ENCODE peak calls at places on chromosomes 5 and 9, in seven cellular contexts. W, R, L, V, S, C and Y are unnamed samples.
A peak's percentile ranks its signal among the peaks of the same experiment; 100 is the strongest.

GRCh38 chr5:66821626-66822429 is 225.6 kb downstream of the MAST4 start:
- DNase-seq in W (no peak), R (no peak), L (no peak), V (no peak), S (no peak), C (no peak), Y (peak; percentile 66)

GRCh38 chr9:33109850-33110595 is 33.5 kb upstream of the SMU1 start:
- DNase-seq in W (peak; percentile 78), R (no peak), L (no peak), V (no peak), S (no peak), C (no peak), Y (no peak)

GRCh38 chr5:36965179-36965578 is 88.6 kb downstream of the NIPBL start:
- DNase-seq in W (no peak), R (no peak), L (no peak), V (no peak), S (no peak), C (no peak), Y (no peak)

GRCh38 chr5:163529698-163530097 is 24.3 kb downstream of the MAT2B start:
- DNase-seq in W (no peak), R (no peak), L (no peak), V (no peak), S (no peak), C (no peak), Y (peak; percentile 35)

GRCh38 chr9:129989740-129990139 is 53.2 kb downstream of the FNBP1 start:
- DNase-seq in W (no peak), R (peak; percentile 56), L (no peak), V (no peak), S (peak; percentile 65), C (peak; percentile 45), Y (peak; percentile 68)

GRCh38 chr5:173703466-173703865 is 87.0 kb upstream of the BOD1 start:
- DNase-seq in W (no peak), R (no peak), L (no peak), V (no peak), S (no peak), C (no peak), Y (no peak)

GRCh38 chr9:112890106-112891081 is at the start of gene SLC46A2:
- DNase-seq in W (peak; percentile 80), R (no peak), L (no peak), V (no peak), S (no peak), C (peak; percentile 5), Y (no peak)

GRCh38 chr5:177339107-177339638 is 12.3 kb downstream of the LMAN2 start:
- DNase-seq in W (no peak), R (no peak), L (no peak), V (no peak), S (no peak), C (no peak), Y (no peak)

GRCh38 chr9:71487046-71487445 is 281.3 kb downstream of the CEMIP2 start:
- DNase-seq in W (peak; percentile 87), R (no peak), L (no peak), V (no peak), S (no peak), C (no peak), Y (peak; percentile 5)

GRCh38 chr5:88883059-88883565 is at the start of gene MEF2C:
- DNase-seq in W (peak; percentile 92), R (peak; percentile 90), L (no peak), V (no peak), S (peak; percentile 83), C (peak; percentile 77), Y (peak; percentile 92)

GRCh38 chr9:70981312-70981711 is 140.1 kb downstream of the TRPM3 start:
- DNase-seq in W (no peak), R (no peak), L (no peak), V (no peak), S (no peak), C (no peak), Y (no peak)

GRCh38 chr5:135208555-135209494 is 174.8 kb upstream of the PITX1 start:
- DNase-seq in W (peak; percentile 80), R (peak; percentile 98), L (no peak), V (no peak), S (peak; percentile 92), C (peak; percentile 39), Y (peak; percentile 95)

GRCh38 chr5:88389248-88390006 is 120.8 kb upstream of the TMEM161B start:
- DNase-seq in W (no peak), R (no peak), L (no peak), V (no peak), S (no peak), C (no peak), Y (no peak)

GRCh38 chr5:55564716-55565115 is 30.0 kb upstream of the PLPP1 start:
- DNase-seq in W (no peak), R (no peak), L (no peak), V (no peak), S (no peak), C (peak; percentile 6), Y (no peak)

GRCh38 chr9:80550181-80550580 is 978.4 kb downstream of the TLE4 start:
- DNase-seq in W (no peak), R (no peak), L (no peak), V (no peak), S (no peak), C (no peak), Y (no peak)

GRCh38 chr5:14801792-14802191 is 69.8 kb downstream of the ANKH start:
- DNase-seq in W (no peak), R (no peak), L (no peak), V (no peak), S (no peak), C (no peak), Y (no peak)

GRCh38 chr5:76388236-76388635 is 14.8 kb upstream of the IQGAP2 start:
- DNase-seq in W (no peak), R (no peak), L (no peak), V (no peak), S (no peak), C (no peak), Y (no peak)

GRCh38 chr9:78041971-78042370 is 10.4 kb upstream of the GNAQ start:
- DNase-seq in W (no peak), R (no peak), L (no peak), V (no peak), S (no peak), C (no peak), Y (no peak)

GRCh38 chr9:114356792-114357191 is 27.1 kb downstream of the ORM2 start:
- DNase-seq in W (no peak), R (no peak), L (no peak), V (no peak), S (no peak), C (no peak), Y (no peak)

GRCh38 chr5:59829922-59830321 is 63.6 kb downstream of the PDE4D start:
- DNase-seq in W (no peak), R (no peak), L (no peak), V (no peak), S (no peak), C (no peak), Y (no peak)

GRCh38 chr9:101915479-101915878 is 177.0 kb upstream of the GRIN3A start:
- DNase-seq in W (no peak), R (no peak), L (no peak), V (no peak), S (no peak), C (no peak), Y (no peak)

GRCh38 chr9:103837940-103838339 is 256.2 kb upstream of the SMC2 start:
- DNase-seq in W (no peak), R (no peak), L (no peak), V (peak; percentile 5), S (no peak), C (no peak), Y (no peak)

GRCh38 chr9:91905958-91906585 is 44.0 kb downstream of the ROR2 start:
- DNase-seq in W (peak; percentile 74), R (no peak), L (peak; percentile 7), V (no peak), S (no peak), C (no peak), Y (no peak)
- H3K4me3 ChIP-seq in W (no peak overlapping the region), R (no peak overlapping the region), L (peak overlapping the region; percentile 73), V (no peak overlapping the region), S (peak overlapping the region; percentile 27), C (peak overlapping the region; percentile 45), Y (peak overlapping the region; percentile 1)

DNA sequence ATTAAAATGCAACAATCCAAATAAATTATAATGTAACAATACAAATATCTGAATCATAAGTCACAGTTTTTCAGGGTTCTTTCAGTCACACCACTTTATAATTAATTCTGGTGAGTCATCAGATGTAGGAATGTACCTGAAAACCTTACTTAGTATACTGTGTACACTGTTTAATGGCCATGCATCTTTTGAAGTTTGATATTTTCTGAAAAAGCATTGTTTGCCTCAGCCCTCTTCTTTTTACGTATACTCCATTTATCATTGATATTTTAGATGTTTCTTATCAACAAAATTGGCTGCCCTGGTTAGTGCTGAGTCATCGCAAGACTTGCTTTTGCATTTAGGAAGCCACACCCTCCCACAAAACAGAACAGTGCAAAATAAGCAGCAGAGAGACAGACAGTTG is 218.6 kb downstream of the PJA2 start:
- DNase-seq in W (no peak), R (peak; percentile 58), L (no peak), V (no peak), S (peak; percentile 74), C (peak; percentile 58), Y (peak; percentile 72)
- H3K4me3 ChIP-seq in W (no peak overlapping the region), R (no peak overlapping the region), L (no peak overlapping the region), V (no peak overlapping the region), S (no peak overlapping the region), C (no peak overlapping the region), Y (no peak overlapping the region)

DNA sequence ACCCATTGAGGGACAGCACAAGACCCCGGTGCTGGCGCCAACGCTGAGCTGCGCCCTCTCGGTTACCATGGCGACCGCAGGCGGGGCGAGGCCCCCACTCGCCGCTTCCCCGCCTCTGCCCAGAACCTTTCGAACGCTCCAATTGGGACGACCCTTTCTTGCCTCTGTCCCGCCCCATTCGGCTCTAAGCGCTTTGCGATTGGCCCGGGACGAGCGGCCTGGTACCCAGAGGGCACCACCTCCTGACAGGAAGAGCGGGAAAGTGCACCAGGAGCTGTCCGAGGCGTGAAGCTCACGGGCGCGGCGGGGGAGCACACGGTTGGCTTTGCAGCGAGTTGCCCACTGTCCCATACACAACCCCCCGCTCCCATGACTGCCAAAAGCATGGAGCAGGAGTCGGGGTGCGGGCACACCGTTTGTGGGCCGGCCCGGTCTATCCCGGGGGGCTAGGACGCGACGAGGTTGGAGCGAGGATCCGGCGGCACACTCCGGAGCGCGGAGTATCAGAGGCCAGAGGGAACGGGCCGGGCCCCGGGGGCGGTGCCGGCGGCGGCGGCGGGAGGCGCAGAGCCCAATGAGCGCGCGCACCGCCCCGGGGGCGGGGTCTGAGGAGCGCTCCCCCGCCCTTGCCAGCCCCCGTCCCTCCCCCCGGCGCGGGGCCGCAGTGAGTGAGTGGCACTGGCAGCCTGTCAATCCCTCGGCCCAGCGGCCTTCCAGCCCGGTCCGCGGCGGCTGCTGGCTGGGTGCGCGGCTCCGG is 978 bp upstream of the PBX3 start:
- DNase-seq in W (peak; percentile 98), R (peak; percentile 93), L (peak; percentile 92), V (peak; percentile 94), S (peak; percentile 78), C (peak; percentile 93), Y (peak; percentile 95)
- H3K4me3 ChIP-seq in W (peak overlapping the region; percentile 37), R (peak overlapping the region; percentile 76), L (peak overlapping the region; percentile 78), V (peak overlapping the region; percentile 35), S (peak overlapping the region; percentile 71), C (peak overlapping the region; percentile 46), Y (peak overlapping the region; percentile 63)

DNA sequence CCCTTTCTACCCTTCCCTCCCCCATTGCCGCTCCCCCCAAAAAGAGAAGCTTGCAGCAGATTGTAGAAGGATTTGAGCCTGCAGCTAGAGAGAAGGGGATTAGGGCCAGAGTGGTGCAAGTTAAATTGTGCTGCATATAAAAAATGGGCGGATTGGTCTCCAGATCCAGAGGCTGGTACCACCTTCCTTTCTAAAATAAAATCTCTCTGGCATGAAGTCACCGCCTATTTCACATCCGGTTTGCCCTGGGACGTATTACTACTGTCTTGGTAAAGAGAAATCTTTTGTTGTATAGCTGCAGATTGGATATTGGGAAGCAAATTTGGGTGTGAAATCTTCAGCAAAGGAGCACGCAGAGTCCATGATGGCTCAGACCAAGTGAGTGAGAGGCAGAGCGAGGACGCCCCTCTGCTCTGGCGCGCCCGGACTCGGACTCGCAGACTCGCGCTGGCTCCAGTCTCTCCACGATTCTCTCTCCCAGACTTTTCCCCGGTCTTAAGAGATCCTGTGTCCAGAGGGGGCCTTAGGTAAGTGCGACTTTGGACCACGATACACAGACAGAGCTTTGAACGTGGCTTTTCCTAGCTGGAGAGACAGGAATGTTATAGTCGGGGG is at the start of gene GABRA1:
- DNase-seq in W (no peak), R (no peak), L (no peak), V (no peak), S (no peak), C (no peak), Y (peak; percentile 0)
- H3K4me3 ChIP-seq in W (no peak within 1 kb of the TSS), R (peak within 1 kb of the TSS; percentile 13), L (no peak within 1 kb of the TSS), V (peak within 1 kb of the TSS; percentile 72), S (no peak within 1 kb of the TSS), C (no peak within 1 kb of the TSS), Y (no peak within 1 kb of the TSS)